ENCODE peak calls at places on chromosomes 16 and 17, in six cellular contexts. O is Panc1, D is HCT116, M is GM23338, L is GM12878, Q is HepG2. Y is an unnamed sample.

GRCh38 chr17:62652251-62653001 is 25.0 kb downstream of the MRC2 start:
- DNase-seq in O (no peak), D (no peak), M (peak; percentile 64), L (no peak), Q (no peak), Y (peak; percentile 84)

GRCh38 chr17:64067642-64068041 is 47.2 kb upstream of the ICAM2 start:
- DNase-seq in O (no peak), D (no peak), M (no peak), L (no peak), Q (no peak), Y (no peak)

GRCh38 chr16:66070140-66070887 is 296.2 kb upstream of the CDH5 start:
- DNase-seq in O (no peak), D (no peak), M (no peak), L (no peak), Q (no peak), Y (no peak)

GRCh38 chr17:63665527-63666214 is 34.3 kb downstream of the LIMD2 start:
- DNase-seq in O (no peak), D (no peak), M (no peak), L (peak; percentile 27), Q (no peak), Y (peak; percentile 81)

GRCh38 chr16:55051571-55051970 is 120.9 kb downstream of the IRX5 start:
- DNase-seq in O (no peak), D (no peak), M (no peak), L (no peak), Q (no peak), Y (no peak)

GRCh38 chr17:2853722-2854580 is 57.7 kb downstream of the RAP1GAP2 start:
- DNase-seq in O (no peak), D (no peak), M (peak; percentile 60), L (no peak), Q (no peak), Y (no peak)

GRCh38 chr17:7394452-7395191 is at the start of gene PLSCR3:
- DNase-seq in O (no peak), D (no peak), M (peak; percentile 89), L (peak; percentile 26), Q (peak; percentile 75), Y (peak; percentile 70)

GRCh38 chr16:27235938-27236245 is 32.6 kb downstream of the KDM8 start:
- DNase-seq in O (no peak), D (no peak), M (no peak), L (no peak), Q (no peak), Y (no peak)

GRCh38 chr17:4948166-4948996 is at the start of gene PFN1:
- DNase-seq in O (no peak), D (peak; percentile 74), M (peak; percentile 93), L (peak; percentile 69), Q (peak; percentile 90), Y (peak; percentile 69)
- TF ChIP-seq POLR2AphosphoS5 in O (peak; percentile 70), D (peak; percentile 91), M (peak; percentile 79), L (peak; percentile 86), Q (peak; percentile 81), Y (peak; percentile 88)

GRCh38 chr17:70121136-70121535 is 46.1 kb downstream of the KCNJ16 start:
- DNase-seq in O (no peak), D (no peak), M (no peak), L (no peak), Q (no peak), Y (no peak)
- TF ChIP-seq REST in O (no peak), D (no peak), M (no peak), L (no peak), Q (no peak), Y (no peak)

GRCh38 chr17:45388604-45389325 is 43.9 kb downstream of the ARHGAP27 start:
- DNase-seq in O (no peak), D (no peak), M (no peak), L (no peak), Q (no peak), Y (no peak)
- TF ChIP-seq POLR2AphosphoS5 in O (no peak), D (no peak), M (no peak), L (no peak), Q (no peak), Y (no peak)

DNA sequence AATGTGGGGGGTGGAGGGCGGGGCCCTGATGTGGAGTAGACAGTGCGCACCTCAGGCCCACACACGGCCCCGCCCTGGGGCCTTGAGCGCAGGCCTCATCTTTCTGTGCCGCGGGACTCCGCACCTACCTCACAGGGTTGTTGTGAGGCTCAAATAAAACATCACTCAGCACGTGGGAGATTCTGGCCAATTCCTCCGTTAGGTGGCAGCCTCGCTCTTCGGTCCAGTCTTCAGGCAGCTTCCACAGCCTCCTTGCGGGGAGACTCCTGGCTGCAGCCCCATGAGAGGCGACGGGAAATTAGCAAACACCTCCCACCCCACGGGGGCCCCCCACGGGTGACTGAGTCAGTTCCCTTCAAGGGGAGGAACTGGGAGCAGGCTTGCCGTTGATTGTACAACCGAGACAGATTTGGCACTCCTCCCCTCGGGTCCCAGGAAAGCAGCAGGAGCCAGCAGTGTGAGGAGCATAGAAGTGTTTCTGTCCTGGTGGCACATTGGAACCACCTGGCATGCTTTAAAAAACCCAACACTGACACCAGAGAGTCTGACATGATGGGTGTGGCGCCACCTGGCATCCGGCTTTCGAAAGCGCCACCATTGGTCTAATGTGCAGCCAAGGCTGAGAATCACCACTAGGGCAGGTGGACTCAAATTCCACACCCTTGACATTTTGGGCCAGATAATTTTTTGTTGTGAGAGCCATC is 7.6 kb downstream of the MRM1 start:
- DNase-seq in O (no peak), D (peak; percentile 31), M (peak; percentile 76), L (no peak), Q (no peak), Y (peak; percentile 59)
- TF ChIP-seq REST in O (no peak), D (no peak), M (no peak), L (no peak), Q (no peak), Y (no peak)

GRCh38 chr16:50683689-50684374 is 2.7 kb upstream of the SNX20 start:
- DNase-seq in O (no peak), D (no peak), M (no peak), L (peak; percentile 87), Q (no peak), Y (peak; percentile 92)
- TF ChIP-seq POLR2AphosphoS5 in O (no peak), D (no peak), M (no peak), L (no peak), Q (no peak), Y (peak; percentile 88)

DNA sequence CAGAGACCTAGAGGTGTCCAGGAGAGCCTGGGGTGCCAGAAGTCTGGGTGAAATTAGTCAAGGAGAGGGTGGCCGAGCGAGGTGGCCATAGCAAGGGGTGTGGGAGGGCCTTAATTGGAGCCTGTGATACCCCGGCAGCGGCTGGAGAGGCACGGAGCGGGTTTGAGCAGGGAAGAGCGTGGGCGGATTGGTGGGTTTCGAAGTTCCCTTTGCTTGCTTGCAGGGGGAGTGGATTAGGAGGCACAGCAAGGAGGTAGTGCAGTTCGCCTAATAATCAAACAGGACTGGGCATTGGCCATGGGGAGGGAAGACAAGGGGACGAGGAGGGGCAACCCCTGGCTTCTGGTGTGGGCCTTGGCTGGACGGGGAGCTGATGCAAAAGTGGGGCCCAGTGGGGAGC is 5.4 kb upstream of the FAM83G start:
- DNase-seq in O (no peak), D (no peak), M (no peak), L (no peak), Q (no peak), Y (no peak)
- TF ChIP-seq REST in O (no peak), D (no peak), M (no peak), L (no peak), Q (no peak), Y (no peak)

GRCh38 chr16:4862639-4863038 is 15.4 kb downstream of the UBN1 start:
- DNase-seq in O (no peak), D (no peak), M (no peak), L (no peak), Q (no peak), Y (peak; percentile 71)
- TF ChIP-seq POLR2AphosphoS5 in O (no peak), D (no peak), M (no peak), L (no peak), Q (no peak), Y (peak; percentile 36)

GRCh38 chr17:48500435-48501426 is 30.1 kb downstream of the HOXB1 start:
- DNase-seq in O (no peak), D (no peak), M (peak; percentile 68), L (no peak), Q (no peak), Y (no peak)
- TF ChIP-seq REST in O (no peak), D (no peak), M (no peak), L (no peak), Q (no peak), Y (no peak)

DNA sequence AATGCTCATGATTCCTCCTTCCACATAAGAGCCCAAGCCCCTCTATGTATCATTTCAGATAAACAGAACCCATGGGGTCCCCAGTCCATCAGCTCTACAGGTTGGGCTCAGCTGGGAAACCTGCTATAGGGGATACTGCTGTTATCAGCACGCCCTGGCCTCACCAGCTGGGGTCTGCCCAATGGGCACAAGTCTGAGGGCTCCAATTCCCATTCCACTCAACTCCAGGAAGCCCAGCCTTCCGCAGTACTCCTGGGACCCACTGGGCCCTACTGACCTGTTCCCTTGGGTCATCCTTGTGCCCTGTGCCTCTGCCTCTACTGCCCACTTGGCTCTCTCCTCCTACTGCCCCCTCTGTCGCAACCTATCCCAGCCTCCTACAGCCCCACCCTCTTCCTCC is 16.2 kb upstream of the XYLT2 start:
- DNase-seq in O (no peak), D (no peak), M (no peak), L (no peak), Q (no peak), Y (no peak)
- TF ChIP-seq POLR2AphosphoS5 in O (no peak), D (no peak), M (no peak), L (no peak), Q (no peak), Y (no peak)

GRCh38 chr16:68093816-68094613 is 8.8 kb downstream of the NFATC3 start:
- DNase-seq in O (no peak), D (no peak), M (peak; percentile 68), L (no peak), Q (no peak), Y (no peak)
- TF ChIP-seq REST in O (no peak), D (no peak), M (no peak), L (no peak), Q (no peak), Y (no peak)